ENCODE peak calls at places on chromosomes 5 and 9, in seven cellular contexts. R is neuronal stem cell; W is adrenal gland; H is Jurkat, Clone E6-1; J is A549; O is aorta; S is kidney epithelial cell. M is an unnamed sample.

GRCh38 chr9:134390947-134391318 is 64.7 kb downstream of the RXRA start:
- DNase-seq in S (no peak), J (no peak), H (no peak), W (no peak), R (no peak), O (no peak), M (no peak)

GRCh38 chr9:69822091-69822750 is 1.6 kb downstream of the CFAP95 start:
- DNase-seq in W (no peak), R (no peak), H (no peak), S (no peak), O (no peak), J (peak), M (no peak)

GRCh38 chr9:89539374-89539773 is 41.5 kb upstream of the SEMA4D start:
- DNase-seq in J (no peak), O (no peak), W (no peak), R (no peak), S (no peak), H (no peak), M (no peak)

GRCh38 chr5:76715734-76716455 is at the start of gene F2R:
- DNase-seq in S (no peak), R (peak), H (peak), J (peak), O (peak), W (peak), M (peak)

GRCh38 chr5:142396436-142396835 is 71.6 kb upstream of the SPRY4 start:
- DNase-seq in S (no peak), W (no peak), H (no peak), O (no peak), R (no peak), J (no peak), M (no peak)

GRCh38 chr9:35962126-35962906 is 4.4 kb upstream of the OR2S2 start:
- DNase-seq in S (no peak), H (no peak), O (no peak), J (no peak), R (no peak), W (no peak), M (no peak)

GRCh38 chr5:113123563-113123962 is 147.0 kb downstream of the DCP2 start:
- DNase-seq in S (peak), O (no peak), R (no peak), J (peak), W (no peak), H (no peak), M (no peak)

GRCh38 chr5:95843733-95844223 is 21.3 kb upstream of the GLRX start:
- DNase-seq in J (peak), W (peak), S (no peak), H (no peak), O (no peak), R (no peak), M (no peak)

GRCh38 chr9:6415266-6415665 is 2.3 kb downstream of the UHRF2 start:
- DNase-seq in H (no peak), W (no peak), R (no peak), J (no peak), S (no peak), O (no peak), M (no peak)

GRCh38 chr9:6414291-6414690 is 1.3 kb downstream of the UHRF2 start:
- DNase-seq in H (no peak), O (no peak), J (no peak), R (no peak), S (no peak), W (no peak), M (no peak)

GRCh38 chr9:6410653-6411052 is 2.3 kb upstream of the UHRF2 start:
- DNase-seq in J (no peak), H (no peak), S (no peak), R (no peak), W (no peak), O (no peak), M (no peak)

GRCh38 chr9:6412572-6413364 is at the start of gene UHRF2:
- DNase-seq in R (peak), S (peak), O (peak), W (peak), H (peak), J (peak), M (peak)

GRCh38 chr9:6413365-6414263 is 615 bp downstream of the UHRF2 start:
- DNase-seq in J (peak), O (no peak), W (no peak), S (no peak), R (peak), H (no peak), M (peak)
- H3K4me3 ChIP-seq in J (peak), O (peak), W (peak), S (peak), R (peak), H (peak), M (peak)

DNA sequence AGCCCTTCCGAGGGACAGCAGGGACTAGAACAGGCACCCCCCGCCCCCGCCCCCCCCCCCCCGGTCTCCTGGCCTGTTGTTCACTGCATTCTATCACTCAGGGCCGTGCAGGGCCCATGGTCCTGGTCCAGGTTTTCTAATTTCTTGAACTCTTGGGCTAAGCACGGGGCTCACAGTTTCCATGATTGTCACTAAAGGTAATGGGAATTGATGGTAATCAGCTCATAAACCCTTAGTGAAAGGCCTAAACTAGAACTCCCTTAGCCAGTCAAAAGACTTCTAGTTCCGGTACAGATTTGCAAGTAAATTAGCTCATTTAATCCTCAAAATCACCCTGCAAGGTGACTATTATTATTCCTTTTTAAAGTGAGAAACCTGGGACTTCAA is 14.7 kb upstream of the PWWP2A start:
- DNase-seq in W (no peak), J (no peak), H (no peak), O (no peak), R (no peak), S (no peak), M (no peak)
- H3K4me3 ChIP-seq in W (no peak), J (no peak), H (no peak), O (no peak), R (no peak), S (no peak), M (no peak)

GRCh38 chr9:109499061-109499630 is 1.0 kb upstream of the PTPN3 start:
- DNase-seq in J (no peak), W (no peak), O (no peak), S (no peak), H (no peak), R (no peak), M (no peak)

GRCh38 chr9:109500421-109500974 is 2.4 kb upstream of the PTPN3 start:
- DNase-seq in J (no peak), H (no peak), W (no peak), O (no peak), S (no peak), R (no peak), M (no peak)

GRCh38 chr9:109499631-109500120 is 1.6 kb upstream of the PTPN3 start:
- DNase-seq in O (peak), W (peak), S (no peak), J (peak), H (no peak), R (peak), M (no peak)

GRCh38 chr9:109497193-109498165 is 628 bp downstream of the PTPN3 start:
- DNase-seq in O (no peak), S (no peak), W (no peak), R (no peak), H (no peak), J (peak), M (no peak)

DNA sequence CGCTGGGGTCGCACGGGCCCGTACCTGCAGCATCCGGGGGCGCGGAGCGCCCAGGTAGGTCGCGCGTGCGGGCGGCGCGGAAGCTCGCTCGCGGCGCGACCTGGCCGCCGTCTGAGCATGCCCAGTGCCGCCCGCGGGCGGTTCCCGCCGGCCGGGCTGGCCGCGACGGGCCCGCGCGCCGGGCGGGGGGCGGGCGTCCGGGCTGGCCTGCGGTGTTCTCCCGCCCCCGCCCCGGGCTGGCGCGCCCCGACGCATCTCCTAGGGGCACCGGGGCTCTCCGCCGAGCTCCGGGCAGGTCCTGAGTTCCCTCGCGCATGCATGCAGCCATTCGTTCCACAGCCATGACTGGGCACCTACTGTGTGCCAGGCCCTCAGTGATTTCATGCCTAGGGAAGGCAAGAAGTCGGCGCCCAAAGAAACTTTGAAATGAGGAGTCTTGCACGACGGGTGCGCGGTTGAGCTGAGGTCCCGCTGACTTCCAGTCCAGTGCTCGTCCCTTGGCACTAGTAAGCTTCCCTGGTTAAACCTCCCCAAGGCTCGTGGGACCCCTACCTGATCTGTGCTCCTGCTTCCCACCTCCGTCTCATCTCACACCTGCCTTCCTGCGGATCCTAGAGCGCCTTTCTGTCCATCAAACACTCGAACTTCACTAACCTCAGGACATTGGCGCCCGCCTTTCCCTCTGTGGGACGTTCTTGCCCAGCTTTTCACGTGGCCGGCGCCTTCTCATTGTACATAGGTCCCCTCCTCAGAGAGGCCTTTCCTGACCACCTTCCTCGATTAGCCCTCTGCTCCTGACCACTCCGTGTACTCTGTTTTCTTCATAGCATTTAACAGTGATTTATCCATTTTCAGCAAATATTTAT is at the start of gene PTPN3:
- DNase-seq in W (no peak), S (no peak), H (no peak), J (peak), R (no peak), O (no peak), M (no peak)
- H3K4me3 ChIP-seq in W (peak), S (peak), H (peak), J (peak), R (peak), O (peak), M (no peak)

GRCh38 chr9:37903581-37903830 is 421 bp downstream of the SLC25A51 start:
- DNase-seq in R (peak), S (no peak), H (no peak), W (no peak), J (no peak), O (peak), M (no peak)

GRCh38 chr9:37902804-37903580 is 935 bp downstream of the SLC25A51 start:
- DNase-seq in W (no peak), S (no peak), H (no peak), R (peak), J (peak), O (no peak), M (peak)

GRCh38 chr9:37903831-37904646 is at the start of gene SLC25A51:
- DNase-seq in S (no peak), O (peak), J (peak), R (peak), W (peak), H (peak), M (peak)

GRCh38 chr9:37904647-37905505 is 949 bp upstream of the SLC25A51 start:
- DNase-seq in O (no peak), R (no peak), J (no peak), S (no peak), W (no peak), H (no peak), M (no peak)

DNA sequence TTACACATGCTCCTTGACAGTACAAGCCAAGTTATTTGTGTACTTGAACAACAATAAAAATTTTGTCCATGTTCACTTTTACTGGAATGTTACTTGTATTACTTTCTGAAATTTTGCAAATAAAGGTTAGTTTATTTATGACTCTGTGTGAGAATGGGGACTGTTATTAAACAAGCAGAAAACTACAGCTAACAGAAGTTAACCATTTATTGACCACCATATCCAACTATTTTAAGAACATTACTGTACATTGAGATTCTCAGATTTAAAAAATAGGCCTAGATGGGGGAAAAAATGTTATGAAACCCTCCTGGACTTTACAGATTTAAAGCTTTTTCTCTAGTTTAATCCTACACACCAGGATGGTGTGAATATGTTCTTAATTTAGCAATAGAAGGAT is 1.8 kb downstream of the SLC25A51 start:
- DNase-seq in S (no peak), J (no peak), W (no peak), R (no peak), H (no peak), O (no peak), M (no peak)
- H3K4me3 ChIP-seq in S (no peak), J (no peak), W (no peak), R (no peak), H (no peak), O (no peak), M (no peak)

GRCh38 chr5:36066540-36067210 is at the start of gene UGT3A2:
- DNase-seq in W (no peak), J (no peak), H (no peak), R (peak), S (no peak), O (no peak), M (no peak)
- H3K4me3 ChIP-seq in W (no peak), J (no peak), H (no peak), R (peak), S (no peak), O (no peak), M (no peak)

GRCh38 chr5:64615895-64616294 is 74.4 kb upstream of the SHISAL2B start:
- DNase-seq in W (no peak), J (no peak), O (no peak), S (no peak), R (no peak), H (no peak), M (no peak)
- H3K4me3 ChIP-seq in W (no peak), J (no peak), O (no peak), S (no peak), R (no peak), H (no peak), M (no peak)

M was measured in CD4-positive, alpha-beta memory T cell.